ENCODE peak calls at places on chromosome 14, in nine cellular contexts. C is NCI-H1105 treated with DMSO at 0.1 percent for 48 hours; H is stimulated activated CD8-positive, alpha-beta memory T cell treated with anti-CD3 and anti-CD28 coated beads, Interleukin-4, amount 100 ng/mL, for 4 hours; W is posterior cingulate gyrus; G is NCI-H82; E is GOT3; Y is DMS153; Z is CD8-positive, alpha-beta T cell; T is A172. R is an unnamed sample.

GRCh38 chr14:90717916-90718315 is 98.3 kb downstream of the TTC7B start:
- DNase-seq in C (no peak), H (no peak), W (no peak), G (no peak), E (no peak), Y (no peak), Z (no peak), T (no peak), R (no peak)

GRCh38 chr14:66790101-66790500 is 282.2 kb downstream of the GPHN start:
- DNase-seq in C (no peak), H (no peak), W (no peak), G (no peak), E (no peak), Y (no peak), Z (no peak), T (no peak), R (no peak)

GRCh38 chr14:76937181-76938091 is 91.1 kb downstream of the IRF2BPL start:
- DNase-seq in C (peak), H (no peak), W (peak), G (peak), E (no peak), Y (peak), Z (no peak), T (no peak), R (no peak)

GRCh38 chr14:30450620-30451019 is 108.3 kb upstream of the G2E3 start:
- DNase-seq in C (no peak), H (no peak), W (no peak), G (no peak), E (no peak), Y (no peak), Z (no peak), T (no peak), R (no peak)

GRCh38 chr14:32453857-32454810 is 125.0 kb downstream of the AKAP6 start:
- DNase-seq in C (no peak), H (no peak), W (no peak), G (no peak), E (no peak), Y (no peak), Z (no peak), T (no peak), R (no peak)

GRCh38 chr14:23034498-23035302 is at the start of gene PSMB5:
- DNase-seq in C (no peak), H (peak), W (peak), G (no peak), E (no peak), Y (no peak), Z (peak), T (peak), R (no peak)

GRCh38 chr14:69479696-69480095 is 4.8 kb upstream of the PLEKHD1 start:
- DNase-seq in C (no peak), H (no peak), W (no peak), G (no peak), E (no peak), Y (no peak), Z (no peak), T (no peak), R (no peak)

GRCh38 chr14:54743382-54743781 is 159.2 kb downstream of the GCH1 start:
- DNase-seq in C (no peak), H (no peak), W (no peak), G (no peak), E (no peak), Y (no peak), Z (no peak), T (no peak), R (no peak)

GRCh38 chr14:75645051-75645450 is 15.6 kb downstream of the ERG28 start:
- DNase-seq in C (no peak), H (no peak), W (no peak), G (no peak), E (no peak), Y (no peak), Z (no peak), T (no peak), R (no peak)

GRCh38 chr14:104106471-104106991 is 21.0 kb downstream of the ASPG start:
- DNase-seq in C (no peak), H (no peak), W (no peak), G (no peak), E (no peak), Y (no peak), Z (no peak), T (no peak), R (no peak)